ENCODE peak calls at places on chromosome 11, in five cellular contexts. One of them, this sample, is unnamed.

GRCh38 chr11:78878631-78879030 is 304.0 kb upstream of the NARS2 start:
- DNase-seq in heart left ventricle: no peak
- DNase-seq in spleen: no peak
- DNase-seq in HCT116: no peak
- DNase-seq in A549: no peak
- DNase-seq in this sample: no peak

GRCh38 chr11:108733479-108734116 is 68.7 kb downstream of the DDX10 start:
- DNase-seq in spleen: no peak
- DNase-seq in heart left ventricle: peak
- DNase-seq in HCT116: no peak
- DNase-seq in A549: no peak
- DNase-seq in this sample: no peak

GRCh38 chr11:87144266-87144665 is 106.5 kb downstream of the TMEM135 start:
- DNase-seq in heart left ventricle: no peak
- DNase-seq in spleen: no peak
- DNase-seq in HCT116: no peak
- DNase-seq in A549: no peak
- DNase-seq in this sample: no peak

GRCh38 chr11:70503878-70504240 is 105.5 kb downstream of the CTTN start:
- DNase-seq in HCT116: no peak
- DNase-seq in heart left ventricle: no peak
- DNase-seq in A549: no peak
- DNase-seq in spleen: peak
- DNase-seq in this sample: no peak

GRCh38 chr11:76236092-76237026 is 30.1 kb upstream of the WNT11 start:
- DNase-seq in HCT116: peak
- DNase-seq in A549: peak
- DNase-seq in heart left ventricle: peak
- DNase-seq in spleen: peak
- DNase-seq in this sample: no peak

GRCh38 chr11:112352907-112353306 is 92.2 kb upstream of the PLET1 start:
- DNase-seq in heart left ventricle: no peak
- DNase-seq in A549: no peak
- DNase-seq in spleen: no peak
- DNase-seq in HCT116: no peak
- DNase-seq in this sample: no peak

GRCh38 chr11:59135648-59136461 is 6.8 kb upstream of the FAM111A start:
- DNase-seq in HCT116: peak
- DNase-seq in spleen: peak
- DNase-seq in heart left ventricle: peak
- DNase-seq in A549: peak
- DNase-seq in this sample: peak

GRCh38 chr11:43278302-43278956 is 33.4 kb upstream of the API5 start:
- DNase-seq in HCT116: peak
- DNase-seq in spleen: no peak
- DNase-seq in A549: peak
- DNase-seq in heart left ventricle: no peak
- DNase-seq in this sample: no peak

GRCh38 chr11:115636686-115637555 is 132.7 kb upstream of the CADM1 start:
- DNase-seq in A549: no peak
- DNase-seq in heart left ventricle: no peak
- DNase-seq in spleen: no peak
- DNase-seq in HCT116: no peak
- DNase-seq in this sample: no peak

GRCh38 chr11:134466035-134466908 is 54.2 kb upstream of the B3GAT1 start:
- DNase-seq in HCT116: no peak
- DNase-seq in A549: no peak
- DNase-seq in spleen: no peak
- DNase-seq in heart left ventricle: no peak
- DNase-seq in this sample: no peak

GRCh38 chr11:28756977-28757376 is 648.8 kb downstream of the METTL15 start:
- DNase-seq in A549: peak
- DNase-seq in HCT116: no peak
- DNase-seq in heart left ventricle: no peak
- DNase-seq in spleen: no peak
- DNase-seq in this sample: no peak

GRCh38 chr11:103055174-103055890 is 36.6 kb downstream of the DCUN1D5 start:
- DNase-seq in heart left ventricle: no peak
- DNase-seq in HCT116: peak
- DNase-seq in spleen: no peak
- DNase-seq in A549: peak
- DNase-seq in this sample: no peak

GRCh38 chr11:12008790-12009616 is 577 bp upstream of the DKK3 start:
- DNase-seq in A549: peak
- DNase-seq in spleen: no peak
- DNase-seq in HCT116: no peak
- DNase-seq in heart left ventricle: peak
- DNase-seq in this sample: peak

GRCh38 chr11:12585861-12586260 is 88.4 kb upstream of the TEAD1 start:
- DNase-seq in spleen: no peak
- DNase-seq in HCT116: no peak
- DNase-seq in heart left ventricle: peak
- DNase-seq in A549: no peak
- DNase-seq in this sample: no peak

GRCh38 chr11:111944139-111944538 is 7.0 kb downstream of the DIXDC1 start:
- DNase-seq in spleen: no peak
- DNase-seq in heart left ventricle: no peak
- DNase-seq in HCT116: no peak
- DNase-seq in A549: peak
- DNase-seq in this sample: no peak

GRCh38 chr11:19820100-19820499 is 107.5 kb downstream of the NAV2 start:
- DNase-seq in heart left ventricle: no peak
- DNase-seq in A549: no peak
- DNase-seq in spleen: no peak
- DNase-seq in HCT116: no peak
- DNase-seq in this sample: no peak

GRCh38 chr11:48078661-48079060 is 98.3 kb downstream of the PTPRJ start:
- DNase-seq in A549: no peak
- DNase-seq in HCT116: no peak
- DNase-seq in spleen: no peak
- DNase-seq in heart left ventricle: no peak
- DNase-seq in this sample: no peak

GRCh38 chr11:23021287-23021863 is 161.1 kb upstream of the CCDC179 start:
- DNase-seq in A549: peak
- DNase-seq in heart left ventricle: no peak
- DNase-seq in HCT116: no peak
- DNase-seq in spleen: no peak
- DNase-seq in this sample: no peak

GRCh38 chr11:64620286-64620962 is 29.4 kb downstream of the SLC22A12 start:
- DNase-seq in heart left ventricle: no peak
- DNase-seq in A549: no peak
- DNase-seq in HCT116: no peak
- DNase-seq in spleen: no peak
- DNase-seq in this sample: peak

GRCh38 chr11:134043821-134044420 is 25.0 kb upstream of the JAM3 start:
- DNase-seq in A549: no peak
- DNase-seq in spleen: peak
- DNase-seq in heart left ventricle: no peak
- DNase-seq in HCT116: no peak
- DNase-seq in this sample: no peak

GRCh38 chr11:45333506-45333971 is 47.4 kb upstream of the SYT13 start:
- DNase-seq in heart left ventricle: peak
- DNase-seq in spleen: no peak
- DNase-seq in A549: peak
- DNase-seq in HCT116: peak
- DNase-seq in this sample: peak

GRCh38 chr11:122523841-122524531 is 131.5 kb upstream of the UBASH3B start:
- DNase-seq in A549: no peak
- DNase-seq in HCT116: no peak
- DNase-seq in spleen: no peak
- DNase-seq in heart left ventricle: peak
- DNase-seq in this sample: no peak

GRCh38 chr11:22193348-22194051 is 615 bp downstream of the ANO5 start:
- DNase-seq in A549: peak
- DNase-seq in heart left ventricle: peak
- DNase-seq in spleen: peak
- DNase-seq in HCT116: no peak
- DNase-seq in this sample: no peak

GRCh38 chr11:95296165-95296564 is 65.2 kb upstream of the SESN3 start:
- DNase-seq in A549: no peak
- DNase-seq in spleen: no peak
- DNase-seq in heart left ventricle: no peak
- DNase-seq in HCT116: no peak
- DNase-seq in this sample: peak

GRCh38 chr11:70067591-70068341 is 10.4 kb upstream of the ANO1 start:
- DNase-seq in A549: no peak
- DNase-seq in heart left ventricle: no peak
- DNase-seq in spleen: peak
- DNase-seq in HCT116: peak
- DNase-seq in this sample: no peak

GRCh38 chr11:74927496-74927895 is 21.4 kb downstream of the XRRA1 start:
- DNase-seq in heart left ventricle: no peak
- DNase-seq in HCT116: no peak
- DNase-seq in spleen: no peak
- DNase-seq in A549: no peak
- DNase-seq in this sample: no peak

GRCh38 chr11:13761250-13761649 is 92.8 kb downstream of the FAR1 start:
- DNase-seq in spleen: no peak
- DNase-seq in HCT116: no peak
- DNase-seq in heart left ventricle: no peak
- DNase-seq in A549: no peak
- DNase-seq in this sample: no peak

GRCh38 chr11:45298718-45299117 is 12.6 kb upstream of the SYT13 start:
- DNase-seq in A549: no peak
- DNase-seq in HCT116: no peak
- DNase-seq in spleen: no peak
- DNase-seq in heart left ventricle: no peak
- DNase-seq in this sample: no peak

GRCh38 chr11:29255401-29255800 is 761.4 kb downstream of the KCNA4 start:
- DNase-seq in heart left ventricle: no peak
- DNase-seq in HCT116: no peak
- DNase-seq in A549: no peak
- DNase-seq in spleen: no peak
- DNase-seq in this sample: no peak

GRCh38 chr11:27187848-27188621 is 147.4 kb downstream of the BBOX1 start:
- DNase-seq in A549: no peak
- DNase-seq in heart left ventricle: no peak
- DNase-seq in HCT116: no peak
- DNase-seq in spleen: no peak
- DNase-seq in this sample: no peak
- H3K27ac ChIP-seq in A549: no peak
- H3K27ac ChIP-seq in heart left ventricle: no peak
- H3K27ac ChIP-seq in HCT116: no peak
- H3K27ac ChIP-seq in spleen: no peak
- H3K27ac ChIP-seq in this sample: no peak

DNA sequence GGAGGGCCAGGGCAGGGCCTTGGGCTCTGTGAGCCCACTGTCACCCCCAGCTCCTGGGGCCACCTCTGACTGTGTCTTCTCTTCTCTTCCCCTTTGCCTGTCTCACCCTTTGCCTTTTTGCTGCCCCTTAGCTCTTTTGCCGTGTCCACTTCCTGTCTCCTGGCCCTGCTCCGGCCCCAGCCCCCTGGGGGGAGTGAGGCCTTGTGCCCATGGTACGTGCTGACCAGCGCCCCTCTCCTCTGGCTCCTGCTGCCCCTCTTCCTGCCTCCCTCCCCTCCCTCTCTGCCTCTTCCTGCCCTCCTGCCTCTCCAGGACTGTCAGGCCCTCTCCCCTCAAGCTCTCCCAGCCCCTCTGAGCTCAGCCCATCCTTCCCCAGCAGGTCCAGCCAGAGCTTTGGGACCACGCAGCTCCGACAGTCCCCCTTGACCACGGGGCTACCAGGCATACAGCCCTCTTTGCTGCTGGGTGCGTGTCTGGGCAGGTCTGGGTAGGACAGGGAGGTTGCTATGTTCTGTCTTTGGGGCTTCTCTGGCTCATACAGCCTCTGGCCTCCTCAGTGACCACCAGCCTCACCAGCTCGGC is 11.7 kb downstream of the TMEM258 start:
- DNase-seq in spleen: peak
- DNase-seq in A549: no peak
- DNase-seq in HCT116: no peak
- DNase-seq in heart left ventricle: no peak
- DNase-seq in this sample: no peak
- TF ChIP-seq POLR2A in spleen: no peak
- TF ChIP-seq POLR2A in A549: no peak
- TF ChIP-seq POLR2A in HCT116: no peak
- TF ChIP-seq POLR2A in heart left ventricle: no peak
- TF ChIP-seq POLR2A in this sample: no peak

DNA sequence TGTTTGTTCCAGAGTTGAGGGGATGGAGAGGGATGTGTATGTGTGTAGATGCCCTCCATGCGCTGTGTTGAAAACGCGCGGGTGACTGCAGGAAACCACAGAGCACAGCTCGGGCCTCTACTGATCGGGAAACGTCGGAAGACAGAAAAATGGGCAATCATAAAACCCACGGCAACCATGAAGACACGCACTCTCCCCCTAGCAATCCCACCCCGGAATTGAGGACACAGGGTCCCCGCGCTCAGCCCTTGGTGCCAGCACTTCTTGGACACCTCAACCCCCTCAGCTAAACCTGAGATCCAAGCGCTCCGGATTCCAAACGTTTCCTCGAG is 235 bp upstream of the UQCC3 start:
- DNase-seq in A549: no peak
- DNase-seq in HCT116: no peak
- DNase-seq in heart left ventricle: no peak
- DNase-seq in spleen: no peak
- DNase-seq in this sample: no peak
- H3K4me3 ChIP-seq in A549: peak
- H3K4me3 ChIP-seq in HCT116: peak
- H3K4me3 ChIP-seq in heart left ventricle: peak
- H3K4me3 ChIP-seq in spleen: peak
- H3K4me3 ChIP-seq in this sample: peak

DNA sequence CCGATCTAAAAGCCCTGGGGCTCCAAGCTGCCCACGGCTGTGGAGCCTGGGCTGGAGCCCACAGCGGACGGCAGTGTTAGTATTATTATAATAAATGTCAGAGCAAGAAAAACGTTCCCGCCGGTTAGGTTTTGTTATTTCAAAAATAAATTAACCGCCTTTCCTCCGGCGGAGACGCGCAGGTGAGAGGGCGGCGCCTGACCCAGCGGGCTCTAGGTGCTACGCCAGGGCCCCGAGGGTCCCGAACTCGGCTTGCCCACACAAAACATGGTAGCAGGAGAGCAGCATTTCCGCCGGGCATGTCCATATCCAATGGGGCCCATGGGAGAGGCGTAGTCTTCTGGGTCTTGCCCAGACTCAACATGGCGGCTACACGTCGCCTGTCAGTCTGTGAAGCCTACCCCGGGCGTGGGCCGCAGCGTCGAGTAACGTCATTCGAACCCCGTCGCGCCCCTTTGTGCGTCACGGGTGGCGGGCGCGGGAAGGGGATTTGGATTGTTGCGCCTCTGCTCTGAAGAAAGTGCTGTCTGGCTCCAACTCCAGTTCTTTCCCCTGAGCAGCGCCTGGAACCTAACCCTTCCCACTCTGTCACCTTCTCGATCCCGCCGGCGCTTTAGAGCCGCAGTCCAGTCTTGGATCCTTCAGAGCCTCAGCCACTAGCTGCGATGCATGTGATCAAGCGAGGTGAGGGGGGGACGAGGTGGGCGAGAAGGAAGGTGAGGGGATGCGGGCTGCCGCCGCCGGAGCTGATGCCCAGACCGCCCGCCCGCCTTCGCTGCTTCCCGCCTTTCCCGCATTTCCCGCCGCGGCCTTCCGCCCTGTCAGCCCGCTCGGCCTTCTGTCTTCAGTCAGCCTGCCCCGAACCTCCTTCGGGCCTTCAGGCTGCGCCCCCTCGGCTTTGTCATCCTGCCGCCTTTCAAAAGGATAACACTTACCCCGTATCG is at the start of gene RRM1:
- DNase-seq in HCT116: peak
- DNase-seq in spleen: peak
- DNase-seq in heart left ventricle: peak
- DNase-seq in A549: peak
- DNase-seq in this sample: peak
- H3K27ac ChIP-seq in HCT116: peak
- H3K27ac ChIP-seq in spleen: peak
- H3K27ac ChIP-seq in heart left ventricle: peak
- H3K27ac ChIP-seq in A549: peak
- H3K27ac ChIP-seq in this sample: peak